ENCODE peak calls at places on chromosomes 5 and 9, in nine cellular contexts. C, Z, O, H, R, X, V, T and S are unnamed samples.

GRCh38 chr9:110282023-110282766 is 25.9 kb upstream of the TXN start:
- DNase-seq in C (no peak), Z (no peak), O (no peak), H (peak; percentile 62), R (no peak), X (no peak), V (no peak), T (no peak), S (no peak)

GRCh38 chr5:95221234-95221633 is 63.7 kb downstream of the MCTP1 start:
- DNase-seq in C (no peak), Z (no peak), O (no peak), H (no peak), R (no peak), X (no peak), V (no peak), T (no peak), S (no peak)

GRCh38 chr9:89428901-89429890 is 68.7 kb downstream of the SEMA4D start:
- DNase-seq in C (no peak), Z (no peak), O (no peak), H (peak; percentile 18), R (no peak), X (peak; percentile 44), V (no peak), T (no peak), S (no peak)

GRCh38 chr9:99859395-99859980 is 37.8 kb downstream of the NR4A3 start:
- DNase-seq in C (no peak), Z (no peak), O (no peak), H (no peak), R (peak; percentile 42), X (no peak), V (no peak), T (no peak), S (no peak)

GRCh38 chr5:163503106-163504090 is 2.0 kb upstream of the MAT2B start:
- DNase-seq in C (no peak), Z (no peak), O (peak; percentile 43), H (peak; percentile 79), R (peak; percentile 82), X (peak; percentile 23), V (peak; percentile 77), T (peak; percentile 55), S (peak; percentile 57)

GRCh38 chr5:73649926-73650325 is 23.9 kb downstream of the ARHGEF28 start:
- DNase-seq in C (no peak), Z (no peak), O (no peak), H (no peak), R (no peak), X (no peak), V (no peak), T (no peak), S (no peak)

GRCh38 chr5:153896117-153896516 is 142.6 kb downstream of the FAM114A2 start:
- DNase-seq in C (no peak), Z (no peak), O (no peak), H (no peak), R (peak; percentile 11), X (no peak), V (no peak), T (no peak), S (no peak)

GRCh38 chr5:115170128-115170923 is 618 bp upstream of the TRIM36 start:
- DNase-seq in C (no peak), Z (no peak), O (no peak), H (peak; percentile 60), R (peak; percentile 1), X (no peak), V (no peak), T (no peak), S (no peak)

GRCh38 chr5:135242021-135242480 is 157.0 kb downstream of the MACROH2A1 start:
- DNase-seq in C (no peak), Z (no peak), O (no peak), H (peak; percentile 44), R (peak; percentile 64), X (no peak), V (peak; percentile 72), T (peak; percentile 73), S (no peak)

GRCh38 chr5:135241536-135241935 is 157.5 kb downstream of the MACROH2A1 start:
- DNase-seq in C (no peak), Z (no peak), O (no peak), H (no peak), R (no peak), X (no peak), V (peak; percentile 20), T (peak; percentile 22), S (no peak)

GRCh38 chr5:135240283-135240633 is 158.8 kb downstream of the MACROH2A1 start:
- DNase-seq in C (no peak), Z (no peak), O (no peak), H (no peak), R (no peak), X (no peak), V (peak; percentile 38), T (peak; percentile 37), S (no peak)

GRCh38 chr5:135239461-135240282 is 159.4 kb downstream of the MACROH2A1 start:
- DNase-seq in C (no peak), Z (no peak), O (no peak), H (no peak), R (peak; percentile 85), X (no peak), V (peak; percentile 60), T (peak; percentile 43), S (no peak)

GRCh38 chr5:135240781-135241360 is 158.2 kb downstream of the MACROH2A1 start:
- DNase-seq in C (no peak), Z (no peak), O (no peak), H (no peak), R (no peak), X (no peak), V (peak; percentile 41), T (peak; percentile 34), S (no peak)
- H3K4me1 ChIP-seq in C (no peaks in the 10 kb centered on the region), Z (no peaks in the 10 kb centered on the region), O (peaks cover 44% of the 10 kb centered on the region), H (no peaks in the 10 kb centered on the region), R (peaks cover 42% of the 10 kb centered on the region), X (no peaks in the 10 kb centered on the region), V (peaks cover 62% of the 10 kb centered on the region), T (peaks cover 38% of the 10 kb centered on the region), S (no peaks in the 10 kb centered on the region)

GRCh38 chr9:112866662-112867274 is 23.9 kb downstream of the SLC46A2 start:
- DNase-seq in C (no peak), Z (no peak), O (no peak), H (peak; percentile 81), R (peak; percentile 80), X (no peak), V (peak; percentile 38), T (no peak), S (no peak)
- H3K4me3 ChIP-seq in C (no peak overlapping the region), Z (no peak overlapping the region), O (no peak overlapping the region), H (no peak overlapping the region), R (no peak overlapping the region), X (no peak overlapping the region), V (no peak overlapping the region), T (no peak overlapping the region), S (no peak overlapping the region)

GRCh38 chr5:5589146-5589826 is 166.8 kb downstream of the ICE1 start:
- DNase-seq in C (no peak), Z (no peak), O (no peak), H (no peak), R (no peak), X (no peak), V (no peak), T (no peak), S (no peak)

GRCh38 chr5:5585751-5586341 is 163.4 kb downstream of the ICE1 start:
- DNase-seq in C (no peak), Z (no peak), O (no peak), H (no peak), R (no peak), X (no peak), V (no peak), T (no peak), S (no peak)

GRCh38 chr5:5589857-5590256 is 167.4 kb downstream of the ICE1 start:
- DNase-seq in C (no peak), Z (no peak), O (no peak), H (no peak), R (no peak), X (no peak), V (no peak), T (no peak), S (no peak)

GRCh38 chr5:5588386-5588785 is 165.9 kb downstream of the ICE1 start:
- DNase-seq in C (no peak), Z (no peak), O (no peak), H (no peak), R (no peak), X (no peak), V (no peak), T (no peak), S (no peak)

GRCh38 chr5:5587474-5587873 is 165.0 kb downstream of the ICE1 start:
- DNase-seq in C (no peak), Z (no peak), O (no peak), H (no peak), R (no peak), X (no peak), V (no peak), T (no peak), S (no peak)
- H3K9me3 ChIP-seq in C (no peaks in the 10 kb centered on the region), Z (no peaks in the 10 kb centered on the region), O (no peaks in the 10 kb centered on the region), H (no peaks in the 10 kb centered on the region), R (peaks cover 32% of the 10 kb centered on the region), X (no peaks in the 10 kb centered on the region), V (no peaks in the 10 kb centered on the region), T (no peaks in the 10 kb centered on the region), S (no peaks in the 10 kb centered on the region)

DNA sequence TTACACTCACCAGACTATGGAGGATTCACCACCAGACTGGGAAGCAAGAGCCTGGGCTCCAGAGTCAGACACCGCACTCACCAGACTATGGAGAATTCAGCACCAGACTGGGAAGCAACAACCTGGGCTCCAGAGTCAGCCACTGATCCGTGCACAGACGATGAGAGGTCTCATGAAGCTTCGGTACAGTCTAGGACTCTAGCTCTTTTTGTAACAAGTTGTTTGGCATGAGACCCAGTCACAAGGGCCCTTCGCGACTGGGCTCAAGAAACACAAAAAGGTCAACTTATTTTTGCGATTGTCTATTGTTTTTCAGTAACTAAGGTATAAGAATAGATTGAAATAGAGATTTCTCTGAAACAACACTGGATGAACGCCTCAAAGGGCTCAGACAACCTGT is 192.7 kb upstream of the ADAMTSL1 start:
- DNase-seq in C (no peak), Z (no peak), O (no peak), H (no peak), R (no peak), X (no peak), V (no peak), T (no peak), S (no peak)
- H3K4me1 ChIP-seq in C (no peaks in the 10 kb centered on the region), Z (no peaks in the 10 kb centered on the region), O (no peaks in the 10 kb centered on the region), H (no peaks in the 10 kb centered on the region), R (no peaks in the 10 kb centered on the region), X (no peaks in the 10 kb centered on the region), V (no peaks in the 10 kb centered on the region), T (no peaks in the 10 kb centered on the region), S (no peaks in the 10 kb centered on the region)

DNA sequence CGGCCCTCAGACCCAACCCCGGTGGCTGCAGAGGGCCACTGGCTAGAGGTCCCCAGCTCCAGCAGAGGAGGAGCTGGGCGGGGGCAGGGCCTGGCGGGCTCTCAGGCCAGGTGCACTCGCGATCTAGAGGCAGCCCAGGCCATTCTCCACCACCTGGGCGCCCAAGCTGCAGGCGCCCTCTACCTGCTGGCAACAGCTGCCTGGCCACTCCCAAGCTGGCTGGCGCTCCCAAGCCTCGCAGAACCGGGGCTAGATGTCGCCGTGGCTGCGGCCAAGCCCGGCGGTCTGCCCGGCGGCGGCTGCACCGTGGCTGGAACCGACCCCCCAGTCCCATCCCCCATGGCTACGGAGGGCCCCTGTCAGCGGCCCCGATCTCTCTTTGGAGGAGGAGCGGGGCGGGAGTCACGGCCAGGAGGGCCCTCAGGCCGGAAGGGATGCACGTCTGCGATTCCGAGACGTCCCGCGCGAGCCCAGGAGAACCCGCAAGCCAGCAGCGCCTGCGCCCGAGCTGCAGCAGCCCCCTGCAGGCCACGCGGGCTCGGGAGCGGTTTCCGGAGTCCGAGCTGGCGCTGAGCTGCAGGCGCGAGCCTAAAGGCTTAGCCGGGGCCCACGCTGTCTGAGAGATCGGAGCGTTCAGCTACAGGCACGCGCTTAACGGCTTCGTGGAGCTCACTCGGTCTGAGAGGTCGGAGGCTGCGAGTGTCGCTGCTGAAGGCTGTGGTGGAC is 44.3 kb upstream of the BICD2 start:
- DNase-seq in C (peak; percentile 72), Z (peak; percentile 41), O (peak; percentile 55), H (peak; percentile 33), R (peak; percentile 73), X (peak; percentile 34), V (peak; percentile 71), T (peak; percentile 57), S (peak; percentile 53)
- H3K4me3 ChIP-seq in C (peak overlapping the region; percentile 39), Z (peak overlapping the region; percentile 57), O (peak overlapping the region; percentile 52), H (peak overlapping the region; percentile 33), R (peak overlapping the region; percentile 18), X (peak overlapping the region; percentile 59), V (no peak overlapping the region), T (no peak overlapping the region), S (peak overlapping the region; percentile 32)